ENCODE peak calls at places on chromosomes 6 and 20, in five cellular contexts. One of them, this sample, is unnamed.

GRCh38 chr6:35092362-35093117 is 48.6 kb downstream of the TCP11 start:
- DNase-seq in IMR-90: peak; percentile 79
- DNase-seq in pancreas: no peak
- DNase-seq in HepG2: no peak
- DNase-seq in SK-N-SH: peak; percentile 7
- DNase-seq in this sample: no peak

GRCh38 chr6:158500016-158500735 is 59.7 kb upstream of the TMEM181 start:
- DNase-seq in SK-N-SH: no peak
- DNase-seq in pancreas: no peak
- DNase-seq in HepG2: no peak
- DNase-seq in IMR-90: peak; percentile 59
- DNase-seq in this sample: no peak

GRCh38 chr6:3913077-3913957 is 64.1 kb downstream of the FAM50B start:
- DNase-seq in HepG2: peak; percentile 99
- DNase-seq in IMR-90: peak; percentile 99
- DNase-seq in pancreas: no peak
- DNase-seq in SK-N-SH: no peak
- DNase-seq in this sample: no peak

GRCh38 chr20:19495905-19496703 is 262.0 kb upstream of the RIN2 start:
- DNase-seq in SK-N-SH: no peak
- DNase-seq in pancreas: no peak
- DNase-seq in IMR-90: no peak
- DNase-seq in HepG2: no peak
- DNase-seq in this sample: no peak

GRCh38 chr6:139977887-139978332 is 603.5 kb upstream of the CITED2 start:
- DNase-seq in HepG2: peak; percentile 18
- DNase-seq in IMR-90: peak; percentile 72
- DNase-seq in SK-N-SH: no peak
- DNase-seq in pancreas: no peak
- DNase-seq in this sample: no peak

GRCh38 chr6:5373430-5373829 is 112.1 kb downstream of the FARS2 start:
- DNase-seq in pancreas: no peak
- DNase-seq in SK-N-SH: no peak
- DNase-seq in HepG2: no peak
- DNase-seq in IMR-90: no peak
- DNase-seq in this sample: no peak

GRCh38 chr6:157981395-157982296 is at the start of gene SYNJ2:
- DNase-seq in IMR-90: peak; percentile 83
- DNase-seq in pancreas: peak; percentile 93
- DNase-seq in HepG2: peak; percentile 83
- DNase-seq in SK-N-SH: peak; percentile 91
- DNase-seq in this sample: peak; percentile 88

GRCh38 chr6:106574729-106575458 is 54.4 kb downstream of the RTN4IP1 start:
- DNase-seq in IMR-90: peak; percentile 70
- DNase-seq in pancreas: no peak
- DNase-seq in HepG2: peak; percentile 77
- DNase-seq in SK-N-SH: no peak
- DNase-seq in this sample: no peak

GRCh38 chr20:22949710-22950109 is 85.4 kb upstream of the SSTR4 start:
- DNase-seq in SK-N-SH: no peak
- DNase-seq in HepG2: no peak
- DNase-seq in pancreas: no peak
- DNase-seq in IMR-90: no peak
- DNase-seq in this sample: no peak

GRCh38 chr20:37901667-37902503 is 1.0 kb upstream of the VSTM2L start:
- DNase-seq in pancreas: no peak
- DNase-seq in HepG2: peak; percentile 61
- DNase-seq in SK-N-SH: peak; percentile 86
- DNase-seq in IMR-90: peak; percentile 60
- DNase-seq in this sample: no peak

GRCh38 chr6:48889429-48889828 is 573.6 kb downstream of the MMUT start:
- DNase-seq in IMR-90: no peak
- DNase-seq in SK-N-SH: no peak
- DNase-seq in HepG2: no peak
- DNase-seq in pancreas: no peak
- DNase-seq in this sample: no peak

GRCh38 chr6:4973972-4974885 is 29.6 kb downstream of the RPP40 start:
- DNase-seq in IMR-90: peak; percentile 72
- DNase-seq in pancreas: no peak
- DNase-seq in SK-N-SH: peak; percentile 32
- DNase-seq in HepG2: no peak
- DNase-seq in this sample: no peak

GRCh38 chr6:11368760-11369159 is 136.3 kb upstream of the NEDD9 start:
- DNase-seq in SK-N-SH: no peak
- DNase-seq in pancreas: no peak
- DNase-seq in HepG2: no peak
- DNase-seq in IMR-90: no peak
- DNase-seq in this sample: no peak

GRCh38 chr6:130473886-130474285 is 108.1 kb downstream of the TMEM200A start:
- DNase-seq in SK-N-SH: no peak
- DNase-seq in pancreas: no peak
- DNase-seq in HepG2: no peak
- DNase-seq in IMR-90: peak; percentile 69
- DNase-seq in this sample: no peak

GRCh38 chr20:20956586-20956985 is 149.6 kb downstream of the LINC00237 start:
- DNase-seq in HepG2: no peak
- DNase-seq in pancreas: no peak
- DNase-seq in IMR-90: no peak
- DNase-seq in SK-N-SH: no peak
- DNase-seq in this sample: no peak

GRCh38 chr6:6856538-6857523 is 250.9 kb upstream of the RREB1 start:
- DNase-seq in pancreas: no peak
- DNase-seq in HepG2: no peak
- DNase-seq in SK-N-SH: peak; percentile 45
- DNase-seq in IMR-90: peak; percentile 37
- DNase-seq in this sample: peak; percentile 2

GRCh38 chr20:47780990-47781389 is 4.3 kb downstream of the SULF2 start:
- DNase-seq in SK-N-SH: no peak
- DNase-seq in IMR-90: no peak
- DNase-seq in pancreas: no peak
- DNase-seq in HepG2: no peak
- DNase-seq in this sample: no peak

GRCh38 chr6:81750660-81751387 is 1.7 kb downstream of the TENT5A start:
- DNase-seq in IMR-90: peak; percentile 18
- DNase-seq in HepG2: no peak
- DNase-seq in SK-N-SH: no peak
- DNase-seq in pancreas: no peak
- DNase-seq in this sample: no peak

GRCh38 chr6:82072771-82073170 is 174.8 kb downstream of the IBTK start:
- DNase-seq in HepG2: no peak
- DNase-seq in SK-N-SH: no peak
- DNase-seq in IMR-90: peak; percentile 79
- DNase-seq in pancreas: no peak
- DNase-seq in this sample: no peak

GRCh38 chr6:167745660-167746376 is 80.9 kb upstream of the AFDN start:
- DNase-seq in IMR-90: no peak
- DNase-seq in pancreas: no peak
- DNase-seq in SK-N-SH: no peak
- DNase-seq in HepG2: no peak
- DNase-seq in this sample: no peak

GRCh38 chr20:46814366-46815232 is 80.0 kb upstream of the EYA2 start:
- DNase-seq in pancreas: no peak
- DNase-seq in HepG2: peak; percentile 72
- DNase-seq in SK-N-SH: no peak
- DNase-seq in IMR-90: peak; percentile 87
- DNase-seq in this sample: no peak

GRCh38 chr6:32983493-32983848 is 15.1 kb downstream of the BRD2 start:
- DNase-seq in IMR-90: no peak
- DNase-seq in pancreas: no peak
- DNase-seq in SK-N-SH: no peak
- DNase-seq in HepG2: no peak
- DNase-seq in this sample: no peak

GRCh38 chr6:144351741-144352140 is 66.6 kb downstream of the UTRN start:
- DNase-seq in SK-N-SH: no peak
- DNase-seq in HepG2: no peak
- DNase-seq in pancreas: no peak
- DNase-seq in IMR-90: no peak
- DNase-seq in this sample: no peak

GRCh38 chr6:144349690-144350132 is 64.6 kb downstream of the UTRN start:
- DNase-seq in pancreas: no peak
- DNase-seq in HepG2: peak; percentile 81
- DNase-seq in SK-N-SH: no peak
- DNase-seq in IMR-90: peak; percentile 53
- DNase-seq in this sample: no peak

GRCh38 chr6:144351338-144351737 is 66.2 kb downstream of the UTRN start:
- DNase-seq in pancreas: no peak
- DNase-seq in HepG2: no peak
- DNase-seq in SK-N-SH: no peak
- DNase-seq in IMR-90: no peak
- DNase-seq in this sample: peak; percentile 52

GRCh38 chr6:144352310-144352709 is 67.2 kb downstream of the UTRN start:
- DNase-seq in HepG2: no peak
- DNase-seq in IMR-90: no peak
- DNase-seq in SK-N-SH: no peak
- DNase-seq in pancreas: no peak
- DNase-seq in this sample: no peak

DNA sequence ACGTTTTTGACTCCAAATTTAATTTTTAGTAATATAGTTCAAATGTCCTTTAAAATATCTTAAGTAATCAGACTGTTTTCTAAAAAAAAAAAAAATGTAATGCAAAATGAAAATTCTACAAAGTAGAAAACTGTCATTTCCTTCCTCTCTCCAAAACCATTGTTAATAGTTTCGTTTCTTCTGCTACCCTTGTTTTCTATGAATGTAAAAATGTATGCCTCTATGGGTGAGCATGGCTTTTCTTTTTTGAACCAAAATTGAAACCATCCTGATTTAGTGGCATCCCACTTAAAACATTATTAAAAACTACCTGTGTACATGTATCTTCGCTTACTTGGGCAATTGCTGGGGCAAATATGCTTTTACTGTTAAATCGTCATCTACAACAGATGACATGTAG is 65.0 kb downstream of the UTRN start:
- DNase-seq in IMR-90: no peak
- DNase-seq in SK-N-SH: no peak
- DNase-seq in pancreas: no peak
- DNase-seq in HepG2: no peak
- DNase-seq in this sample: peak; percentile 44
- H3K4me1 ChIP-seq in IMR-90: peaks cover 10% of the 10 kb centered on the region
- H3K4me1 ChIP-seq in SK-N-SH: peaks cover 3% of the 10 kb centered on the region
- H3K4me1 ChIP-seq in pancreas: peaks cover 26% of the 10 kb centered on the region
- H3K4me1 ChIP-seq in HepG2: peaks cover 80% of the 10 kb centered on the region
- H3K4me1 ChIP-seq in this sample: peaks cover 98% of the 10 kb centered on the region

DNA sequence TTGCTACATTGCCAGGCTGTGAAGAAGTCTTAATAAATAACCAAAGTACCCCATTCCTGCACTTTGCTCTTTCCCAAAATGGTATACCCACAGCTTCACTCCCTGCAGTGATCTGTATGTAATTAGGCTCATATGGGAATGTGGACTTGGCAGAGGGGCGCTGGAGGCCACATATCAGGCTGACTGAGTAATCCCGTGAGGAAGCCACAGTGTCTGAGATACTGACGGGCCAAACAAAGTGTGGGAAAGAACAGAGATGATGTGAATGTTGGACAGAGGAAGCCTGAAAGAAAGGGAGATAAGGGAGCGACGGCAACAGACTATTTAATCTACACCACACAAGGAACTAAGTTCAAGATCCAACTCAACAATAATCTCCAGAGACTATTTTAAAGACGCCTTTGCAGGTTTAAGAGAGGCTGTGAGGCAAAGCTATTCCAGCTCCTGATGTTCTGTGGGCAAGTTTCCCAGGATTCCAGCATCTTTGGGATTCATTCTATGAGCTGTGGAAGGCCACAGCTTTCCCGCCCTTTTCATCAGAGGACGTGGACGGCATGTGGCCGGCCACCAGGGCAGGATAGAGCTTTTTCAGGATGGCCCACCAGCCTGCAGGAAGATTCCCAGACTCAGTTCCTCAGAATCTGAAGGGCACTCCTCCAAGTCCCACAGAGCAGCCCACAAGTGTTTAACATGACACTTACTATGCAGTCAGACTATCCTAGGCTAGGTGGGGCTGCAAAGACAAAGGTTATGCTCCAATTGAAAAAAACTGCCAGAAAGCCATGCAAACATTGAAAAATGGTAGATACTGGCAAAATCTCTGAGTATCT is 237.5 kb downstream of the ATXN1 start:
- DNase-seq in pancreas: no peak
- DNase-seq in SK-N-SH: no peak
- DNase-seq in IMR-90: peak; percentile 93
- DNase-seq in HepG2: no peak
- DNase-seq in this sample: no peak
- H3K4me3 ChIP-seq in pancreas: no peak overlapping the region
- H3K4me3 ChIP-seq in SK-N-SH: no peak overlapping the region
- H3K4me3 ChIP-seq in IMR-90: no peak overlapping the region
- H3K4me3 ChIP-seq in HepG2: no peak overlapping the region
- H3K4me3 ChIP-seq in this sample: no peak overlapping the region

GRCh38 chr6:142941018-142941417 is 4.0 kb downstream of the HIVEP2 start:
- DNase-seq in SK-N-SH: no peak
- DNase-seq in HepG2: no peak
- DNase-seq in pancreas: no peak
- DNase-seq in IMR-90: no peak
- DNase-seq in this sample: no peak

GRCh38 chr6:142935553-142936517 is 9.1 kb downstream of the HIVEP2 start:
- DNase-seq in SK-N-SH: no peak
- DNase-seq in HepG2: no peak
- DNase-seq in IMR-90: no peak
- DNase-seq in pancreas: no peak
- DNase-seq in this sample: peak; percentile 74

GRCh38 chr6:142940487-142940886 is 4.5 kb downstream of the HIVEP2 start:
- DNase-seq in SK-N-SH: no peak
- DNase-seq in IMR-90: peak; percentile 73
- DNase-seq in HepG2: no peak
- DNase-seq in pancreas: no peak
- DNase-seq in this sample: no peak

GRCh38 chr6:142942238-142942637 is 2.7 kb downstream of the HIVEP2 start:
- DNase-seq in IMR-90: no peak
- DNase-seq in HepG2: no peak
- DNase-seq in SK-N-SH: no peak
- DNase-seq in pancreas: no peak
- DNase-seq in this sample: peak; percentile 34

GRCh38 chr6:142938510-142938909 is 6.5 kb downstream of the HIVEP2 start:
- DNase-seq in pancreas: no peak
- DNase-seq in HepG2: no peak
- DNase-seq in IMR-90: no peak
- DNase-seq in SK-N-SH: no peak
- DNase-seq in this sample: no peak
- H3K4me1 ChIP-seq in pancreas: peaks cover 30% of the 10 kb centered on the region
- H3K4me1 ChIP-seq in HepG2: peaks cover 37% of the 10 kb centered on the region
- H3K4me1 ChIP-seq in IMR-90: peaks cover 5% of the 10 kb centered on the region
- H3K4me1 ChIP-seq in SK-N-SH: peaks cover 20% of the 10 kb centered on the region
- H3K4me1 ChIP-seq in this sample: peaks cover 97% of the 10 kb centered on the region

DNA sequence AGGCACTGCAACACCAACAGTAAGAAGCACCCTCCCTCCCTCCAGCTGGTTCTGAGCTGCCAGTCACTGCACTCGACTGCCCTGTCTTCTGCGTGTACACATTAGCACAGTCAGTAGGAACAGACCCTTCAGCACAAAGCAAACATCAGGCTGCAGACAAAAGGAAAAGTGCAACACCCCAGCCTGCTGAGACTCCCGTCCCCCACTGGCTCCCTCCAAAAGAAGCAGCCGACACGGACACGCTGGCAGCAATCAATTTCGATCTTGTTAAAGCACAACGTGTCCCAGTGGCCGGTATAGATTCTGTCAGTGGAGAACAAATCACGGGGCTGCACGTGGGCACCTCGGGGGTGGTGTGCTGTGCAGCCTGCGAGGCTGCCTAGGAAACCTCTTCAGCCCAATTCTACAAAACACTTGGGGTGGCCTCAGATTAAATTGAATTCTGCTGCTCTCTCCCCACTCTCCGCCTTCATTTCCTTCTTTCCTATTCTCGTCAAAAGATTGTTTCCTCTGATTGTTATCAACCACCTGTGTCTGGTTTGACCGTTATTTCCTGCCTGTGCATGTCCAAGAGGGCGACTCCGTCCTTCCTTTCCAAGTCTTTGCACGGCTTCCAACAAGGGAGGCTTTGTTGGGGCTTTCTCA is 38.7 kb downstream of the TRAF3IP2 start:
- DNase-seq in HepG2: no peak
- DNase-seq in IMR-90: no peak
- DNase-seq in pancreas: no peak
- DNase-seq in SK-N-SH: peak; percentile 51
- DNase-seq in this sample: no peak
- H3K4me3 ChIP-seq in HepG2: no peak overlapping the region
- H3K4me3 ChIP-seq in IMR-90: no peak overlapping the region
- H3K4me3 ChIP-seq in pancreas: no peak overlapping the region
- H3K4me3 ChIP-seq in SK-N-SH: peak overlapping the region; percentile 33
- H3K4me3 ChIP-seq in this sample: no peak overlapping the region

This sample was measured in CD4-positive, alpha-beta memory T cell.